ENCODE peak calls at places on chromosomes 7 and 10, in five cellular contexts. I, S, X, W and B are unnamed samples.

GRCh38 chr10:23095966-23096813 is 811 bp downstream of the MSRB2 start:
- DNase-seq in I (peak), S (peak), X (peak), W (no peak), B (no peak)

GRCh38 chr10:131218811-131219583 is 92.5 kb downstream of the TCERG1L start:
- DNase-seq in I (no peak), S (no peak), X (no peak), W (no peak), B (no peak)

GRCh38 chr7:17368856-17369520 is 70.5 kb downstream of the AHR start:
- DNase-seq in I (no peak), S (no peak), X (no peak), W (no peak), B (no peak)

GRCh38 chr7:35384761-35385700 is 131.1 kb upstream of the TBX20 start:
- DNase-seq in I (no peak), S (no peak), X (no peak), W (no peak), B (no peak)

GRCh38 chr10:16545126-16545736 is 23.6 kb upstream of the C1QL3 start:
- DNase-seq in I (peak), S (peak), X (peak), W (no peak), B (peak)

GRCh38 chr10:102229810-102230263 is 3.7 kb downstream of the ELOVL3 start:
- DNase-seq in I (peak), S (peak), X (peak), W (peak), B (peak)

GRCh38 chr7:98165827-98166667 is 45.2 kb upstream of the BHLHA15 start:
- DNase-seq in I (peak), S (peak), X (peak), W (no peak), B (no peak)

GRCh38 chr10:63930584-63930983 is 409.4 kb downstream of the REEP3 start:
- DNase-seq in I (no peak), S (no peak), X (no peak), W (no peak), B (no peak)

GRCh38 chr10:44991571-44991970 is 9.2 kb upstream of the ZNF22 start:
- DNase-seq in I (no peak), S (no peak), X (no peak), W (no peak), B (no peak)

GRCh38 chr7:83807770-83808169 is 158.8 kb upstream of the SEMA3E start:
- DNase-seq in I (no peak), S (no peak), X (no peak), W (no peak), B (no peak)

GRCh38 chr7:52925332-52925731 is 110.1 kb upstream of the POM121L12 start:
- DNase-seq in I (no peak), S (peak), X (no peak), W (no peak), B (no peak)

GRCh38 chr7:118352854-118353453 is 128.4 kb downstream of the ANKRD7 start:
- DNase-seq in I (peak), S (peak), X (peak), W (no peak), B (peak)

GRCh38 chr10:90171014-90171722 is 469.8 kb downstream of the KIF20B start:
- DNase-seq in I (no peak), S (no peak), X (no peak), W (no peak), B (no peak)

GRCh38 chr10:4260483-4260882 is 475.5 kb upstream of the KLF6 start:
- DNase-seq in I (no peak), S (no peak), X (no peak), W (no peak), B (no peak)

GRCh38 chr7:139825666-139826290 is 3.3 kb upstream of the TBXAS1 start:
- DNase-seq in I (no peak), S (no peak), X (no peak), W (no peak), B (no peak)

GRCh38 chr7:49773082-49773938 is at the start of gene VWC2:
- DNase-seq in I (no peak), S (peak), X (no peak), W (no peak), B (no peak)

GRCh38 chr7:154927624-154928125 is 75.2 kb downstream of the PAXIP1 start:
- DNase-seq in I (peak), S (peak), X (peak), W (peak), B (peak)

GRCh38 chr10:51047857-51048256 is 26.4 kb upstream of the PRKG1 start:
- DNase-seq in I (no peak), S (no peak), X (no peak), W (no peak), B (no peak)

GRCh38 chr7:123769371-123769770 is 20.6 kb upstream of the WASL start:
- DNase-seq in I (peak), S (no peak), X (peak), W (no peak), B (no peak)

GRCh38 chr7:22432203-22432718 is 67.7 kb downstream of the STEAP1B start:
- DNase-seq in I (no peak), S (no peak), X (no peak), W (no peak), B (no peak)

GRCh38 chr10:47024046-47024322 is 112.8 kb downstream of the PTPN20 start:
- DNase-seq in I (no peak), S (no peak), X (no peak), W (no peak), B (no peak)

GRCh38 chr7:72408966-72409637 is 3.0 kb downstream of the CALN1 start:
- DNase-seq in I (no peak), S (no peak), X (no peak), W (no peak), B (no peak)

GRCh38 chr7:116399808-116400207 is 99.7 kb upstream of the CAV2 start:
- DNase-seq in I (no peak), S (no peak), X (no peak), W (no peak), B (no peak)

GRCh38 chr10:102334106-102334505 is 61.4 kb upstream of the NFKB2 start:
- DNase-seq in I (no peak), S (no peak), X (no peak), W (no peak), B (no peak)

GRCh38 chr7:47653550-47654351 is 71.8 kb upstream of the TNS3 start:
- DNase-seq in I (peak), S (peak), X (no peak), W (no peak), B (no peak)
- TF ChIP-seq JUNB in I (peak), S (no peak), X (no peak), W (no peak), B (no peak)

GRCh38 chr7:149851449-149851848 is 13.3 kb downstream of the ZNF862 start:
- DNase-seq in I (no peak), S (no peak), X (no peak), W (no peak), B (no peak)
- TF ChIP-seq JUNB in I (no peak), S (no peak), X (no peak), W (no peak), B (no peak)

GRCh38 chr7:3805151-3805550 is 504.1 kb downstream of the SDK1 start:
- DNase-seq in I (peak), S (no peak), X (no peak), W (no peak), B (no peak)
- TF ChIP-seq JUNB in I (no peak), S (no peak), X (no peak), W (no peak), B (no peak)

GRCh38 chr10:29317027-29317420 is 28.2 kb downstream of the LYZL1 start:
- DNase-seq in I (no peak), S (no peak), X (no peak), W (no peak), B (no peak)
- TF ChIP-seq JUNB in I (no peak), S (no peak), X (no peak), W (no peak), B (no peak)

DNA sequence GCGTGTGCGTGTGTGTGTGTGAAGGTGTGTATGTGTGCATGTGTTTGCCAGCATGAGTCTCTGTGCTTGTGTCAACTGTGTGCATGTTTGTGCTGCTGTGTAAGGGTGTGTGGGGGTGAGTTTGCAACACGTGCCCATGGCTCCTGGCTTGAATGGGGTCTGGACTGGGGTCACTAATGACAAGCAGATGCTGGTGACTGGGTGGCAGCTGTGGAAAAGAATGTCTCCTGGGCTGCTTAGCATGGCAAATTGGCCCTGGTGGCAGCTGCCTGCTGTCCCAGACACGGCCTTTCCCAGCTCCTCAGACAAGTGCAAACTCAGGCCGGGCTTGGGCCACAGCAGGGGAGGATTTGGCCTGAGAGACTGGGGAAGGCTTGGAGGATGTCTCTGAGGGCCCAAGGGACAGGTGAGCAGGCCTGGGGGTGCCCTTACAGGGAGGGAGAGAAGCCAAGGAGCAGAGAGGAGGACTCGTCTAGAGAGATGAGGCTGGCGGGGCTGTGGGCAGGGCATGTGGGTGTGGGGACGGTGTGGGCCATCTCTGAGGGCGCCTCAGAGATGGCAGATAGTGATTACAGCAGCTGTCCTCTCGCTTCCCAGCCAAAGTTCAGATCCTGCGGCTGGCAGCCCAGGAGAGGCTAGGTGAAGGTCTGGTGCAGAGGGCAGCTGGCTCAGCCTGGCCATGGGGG is 1.5 kb downstream of the AQP1 start:
- DNase-seq in I (no peak), S (no peak), X (no peak), W (no peak), B (no peak)
- TF ChIP-seq JUNB in I (no peak), S (no peak), X (no peak), W (no peak), B (no peak)

DNA sequence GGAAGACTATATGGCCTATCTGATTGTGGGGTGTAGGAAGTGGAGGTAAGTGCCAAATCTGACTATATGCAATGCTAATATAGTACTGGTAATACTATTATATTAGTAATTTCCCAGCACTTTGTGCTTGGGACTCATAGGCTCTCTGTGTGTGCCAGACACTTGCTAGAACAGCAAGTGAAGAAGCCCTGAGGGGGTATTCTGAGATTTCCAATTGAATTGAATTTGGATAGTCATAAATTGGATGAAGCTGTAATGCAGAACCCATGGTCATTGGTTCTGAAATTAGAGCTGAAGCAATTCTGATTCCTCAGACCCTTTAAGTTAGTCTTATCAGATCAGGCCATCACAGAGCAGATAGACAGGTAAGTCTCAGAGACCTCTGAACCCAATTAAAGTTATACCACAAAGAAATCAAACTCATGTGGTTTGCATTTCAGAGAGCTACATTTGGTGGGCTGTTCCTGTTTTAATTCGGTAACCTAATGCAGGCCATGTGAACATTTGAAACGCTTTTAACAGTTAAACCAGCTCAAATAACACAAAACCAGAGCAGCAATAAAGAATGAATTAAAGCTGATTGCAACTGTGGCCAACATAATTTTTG is 179.5 kb downstream of the CREB5 start:
- DNase-seq in I (no peak), S (no peak), X (no peak), W (no peak), B (no peak)
- TF ChIP-seq JUNB in I (no peak), S (no peak), X (no peak), W (no peak), B (no peak)

GRCh38 chr10:99528256-99528866 is 4.4 kb upstream of the NKX2-3 start:
- DNase-seq in I (no peak), S (no peak), X (no peak), W (no peak), B (no peak)
- TF ChIP-seq JUNB in I (no peak), S (no peak), X (no peak), W (no peak), B (no peak)

GRCh38 chr10:78805176-78805575 is 263.6 kb upstream of the ZMIZ1 start:
- DNase-seq in I (peak), S (no peak), X (no peak), W (no peak), B (no peak)

GRCh38 chr10:78807504-78808202 is 261.1 kb upstream of the ZMIZ1 start:
- DNase-seq in I (no peak), S (no peak), X (no peak), W (no peak), B (no peak)

GRCh38 chr10:78808736-78809135 is 260.0 kb upstream of the ZMIZ1 start:
- DNase-seq in I (no peak), S (no peak), X (no peak), W (no peak), B (no peak)

GRCh38 chr10:78804356-78805032 is 264.3 kb upstream of the ZMIZ1 start:
- DNase-seq in I (no peak), S (no peak), X (no peak), W (no peak), B (no peak)

GRCh38 chr10:78806805-78807221 is 262.0 kb upstream of the ZMIZ1 start:
- DNase-seq in I (no peak), S (no peak), X (no peak), W (no peak), B (no peak)
- TF ChIP-seq JUNB in I (no peak), S (no peak), X (no peak), W (no peak), B (no peak)

GRCh38 chr7:85185355-85186082 is 1.3 kb downstream of the SEMA3D start:
- DNase-seq in I (peak), S (peak), X (no peak), W (no peak), B (no peak)
- TF ChIP-seq JUNB in I (no peak), S (no peak), X (no peak), W (no peak), B (no peak)